ENCODE peak calls at places on chromosome 4, in four cellular contexts. T, O, V and B are unnamed samples.

GRCh38 chr4:87502580-87503238 is 26.5 kb downstream of the SPARCL1 start:
- DNase-seq in O (peak; percentile 42), T (no peak), V (peak; percentile 58), B (no peak)

GRCh38 chr4:130600706-130601105 is 1504.8 kb downstream of the C4orf33 start:
- DNase-seq in V (no peak), T (no peak), O (no peak), B (no peak)

GRCh38 chr4:150960818-150961217 is 54.3 kb downstream of the LRBA start:
- DNase-seq in V (peak; percentile 38), T (peak; percentile 53), O (peak; percentile 58), B (no peak)

GRCh38 chr4:73341454-73341853 is 62.6 kb upstream of the ALB start:
- DNase-seq in O (peak; percentile 83), V (peak; percentile 56), T (peak; percentile 67), B (peak; percentile 13)

GRCh38 chr4:6343950-6344408 is 74.3 kb downstream of the WFS1 start:
- DNase-seq in T (peak; percentile 85), V (peak; percentile 58), O (peak; percentile 86), B (peak; percentile 45)

GRCh38 chr4:26815686-26816085 is 45.0 kb upstream of the STIM2 start:
- DNase-seq in V (no peak), T (no peak), O (no peak), B (no peak)

GRCh38 chr4:172975651-172976229 is 192.9 kb upstream of the GALNT7 start:
- DNase-seq in V (no peak), O (no peak), T (no peak), B (no peak)

GRCh38 chr4:82718067-82718935 is 80.3 kb downstream of the SCD5 start:
- DNase-seq in O (peak; percentile 41), T (no peak), V (no peak), B (no peak)

GRCh38 chr4:185839204-185839712 is 27.3 kb upstream of the SORBS2 start:
- DNase-seq in V (peak; percentile 92), O (peak; percentile 99), T (peak; percentile 77), B (peak; percentile 81)

GRCh38 chr4:3372933-3373465 is 68.8 kb upstream of the HGFAC start:
- DNase-seq in V (no peak), O (no peak), T (no peak), B (no peak)

GRCh38 chr4:28287837-28288236 is 1427.2 kb downstream of the STIM2 start:
- DNase-seq in O (peak; percentile 99), V (peak; percentile 91), T (peak; percentile 84), B (peak; percentile 99)

GRCh38 chr4:84814100-84814750 is 152.3 kb downstream of the WDFY3 start:
- DNase-seq in T (peak; percentile 66), V (peak; percentile 94), O (peak; percentile 95), B (peak; percentile 59)

GRCh38 chr4:174365018-174365587 is 81.4 kb downstream of the CEP44 start:
- DNase-seq in T (peak; percentile 53), V (peak; percentile 61), O (peak; percentile 67), B (peak; percentile 20)

GRCh38 chr4:80195441-80196139 is 1.7 kb upstream of the PRDM8 start:
- DNase-seq in O (no peak), V (no peak), T (no peak), B (no peak)

GRCh38 chr4:179110356-179110755 is 1668.1 kb upstream of the AGA start:
- DNase-seq in T (peak; percentile 19), V (peak; percentile 30), O (peak; percentile 14), B (no peak)